ENCODE peak calls at places on chromosomes 7 and 10, in five cellular contexts. K, M, R, B and Y are unnamed samples.

GRCh38 chr7:173120-173918 is 19.1 kb upstream of the FAM20C start:
- DNase-seq in K (peak; percentile 12), R (no peak), B (no peak), M (no peak), Y (no peak)

GRCh38 chr10:97498841-97499560 is at the start of gene UBTD1:
- DNase-seq in K (peak; percentile 49), M (no peak), R (no peak), B (no peak), Y (peak; percentile 35)

GRCh38 chr7:901388-902154 is 25.2 kb downstream of the GET4 start:
- DNase-seq in M (no peak), B (peak; percentile 88), R (peak; percentile 70), K (peak; percentile 96), Y (peak; percentile 67)

GRCh38 chr10:69936091-69936490 is 116.6 kb upstream of the MACROH2A2 start:
- DNase-seq in M (no peak), K (no peak), R (peak; percentile 25), B (no peak), Y (no peak)

GRCh38 chr10:115402690-115403089 is 309.5 kb downstream of the ATRNL1 start:
- DNase-seq in R (no peak), B (peak; percentile 52), M (no peak), K (no peak), Y (peak; percentile 59)

GRCh38 chr7:150996289-150997074 is 5.7 kb downstream of the NOS3 start:
- DNase-seq in B (no peak), M (no peak), K (no peak), R (peak; percentile 56), Y (no peak)

GRCh38 chr7:130793855-130794618 is 60.0 kb upstream of the KLF14 start:
- DNase-seq in B (peak; percentile 22), R (no peak), M (peak; percentile 2), K (no peak), Y (peak; percentile 7)

GRCh38 chr7:17030559-17030958 is 148.8 kb upstream of the AGR3 start:
- DNase-seq in M (no peak), R (peak; percentile 22), B (no peak), K (no peak), Y (no peak)

GRCh38 chr7:151100921-151101320 is 14.6 kb downstream of the AGAP3 start:
- DNase-seq in B (no peak), M (no peak), K (no peak), R (no peak), Y (no peak)

GRCh38 chr7:158976468-158976848 is 120.1 kb downstream of the DYNC2I1 start:
- DNase-seq in M (no peak), R (no peak), K (no peak), B (no peak), Y (no peak)
- H3K4me3 ChIP-seq in M (no peak overlapping the region), R (peak overlapping the region; percentile 2), K (peak overlapping the region; percentile 22), B (peak overlapping the region; percentile 47), Y (peak overlapping the region; percentile 34)

DNA sequence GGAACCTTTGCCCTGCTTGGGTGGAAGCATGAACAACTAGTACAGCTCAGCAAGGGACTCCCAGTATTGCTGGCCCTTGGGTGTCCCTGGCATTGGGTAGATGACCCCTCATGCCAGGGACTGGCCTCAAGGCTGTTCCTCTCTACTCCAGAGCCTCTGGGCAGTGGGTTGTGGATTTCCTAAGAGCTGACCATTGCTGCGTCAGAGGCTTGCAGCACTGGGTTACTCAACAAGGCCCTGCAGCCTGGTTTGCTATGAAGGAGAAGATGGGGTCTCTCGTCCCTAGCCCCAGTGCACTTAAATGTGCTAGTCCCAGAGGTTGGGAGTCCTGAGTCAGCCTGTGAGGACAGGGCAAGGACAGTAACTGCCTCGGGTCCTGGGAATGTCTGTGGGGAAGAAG is 2.5 kb downstream of the VSIR start:
- DNase-seq in K (no peak), B (no peak), R (peak; percentile 52), M (peak; percentile 21), Y (no peak)
- H3K4me3 ChIP-seq in K (peak overlapping the region; percentile 80), B (no peak overlapping the region), R (peak overlapping the region; percentile 81), M (no peak overlapping the region), Y (no peak overlapping the region)

GRCh38 chr10:23362069-23362830 is 17.7 kb upstream of the C10orf67 start:
- DNase-seq in R (no peak), B (no peak), M (no peak), K (no peak), Y (no peak)
- H3K4me3 ChIP-seq in R (no peak overlapping the region), B (no peak overlapping the region), M (no peak overlapping the region), K (no peak overlapping the region), Y (no peak overlapping the region)

DNA sequence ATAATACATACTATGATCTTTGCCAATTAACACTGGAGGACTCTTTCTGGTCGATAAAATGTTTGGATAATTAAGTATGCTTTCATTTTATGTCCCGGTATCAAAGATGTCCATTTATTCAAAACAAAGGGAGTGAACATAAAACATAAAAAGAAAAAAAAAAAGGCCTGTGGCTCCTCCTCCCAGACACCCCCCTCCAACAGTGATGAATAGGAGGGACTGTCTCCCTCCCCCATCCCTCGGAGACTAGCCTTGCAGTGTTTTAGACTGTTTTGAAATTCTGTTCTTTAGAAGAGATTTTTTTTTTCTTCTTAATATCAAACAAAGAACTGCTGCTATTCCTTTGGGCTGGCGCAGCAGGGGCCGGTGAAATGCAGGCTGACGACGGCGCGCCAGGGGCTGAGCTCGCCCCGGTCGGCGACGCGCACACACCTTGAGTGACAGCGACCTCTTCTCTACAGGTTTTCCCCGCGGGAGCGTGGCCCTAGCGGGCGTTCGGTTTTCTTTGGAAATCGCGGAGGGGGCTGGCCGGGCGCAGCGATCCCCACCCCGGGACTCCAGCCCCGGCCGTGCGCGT is at the start of gene LANCL2:
- DNase-seq in B (peak; percentile 49), K (peak; percentile 49), M (no peak), R (no peak), Y (peak; percentile 15)
- H3K4me3 ChIP-seq in B (peak within 1 kb of the TSS; percentile 94), K (peak within 1 kb of the TSS; percentile 85), M (peak within 1 kb of the TSS; percentile 82), R (peak within 1 kb of the TSS; percentile 90), Y (peak within 1 kb of the TSS; percentile 83)

GRCh38 chr10:24209421-24209770 is 458 bp downstream of the KIAA1217 start:
- DNase-seq in K (no peak), R (no peak), M (no peak), B (peak; percentile 23), Y (peak; percentile 91)
- H3K4me3 ChIP-seq in K (peak overlapping the region; percentile 43), R (no peak overlapping the region), M (peak overlapping the region; percentile 49), B (peak overlapping the region; percentile 51), Y (peak overlapping the region; percentile 39)

DNA sequence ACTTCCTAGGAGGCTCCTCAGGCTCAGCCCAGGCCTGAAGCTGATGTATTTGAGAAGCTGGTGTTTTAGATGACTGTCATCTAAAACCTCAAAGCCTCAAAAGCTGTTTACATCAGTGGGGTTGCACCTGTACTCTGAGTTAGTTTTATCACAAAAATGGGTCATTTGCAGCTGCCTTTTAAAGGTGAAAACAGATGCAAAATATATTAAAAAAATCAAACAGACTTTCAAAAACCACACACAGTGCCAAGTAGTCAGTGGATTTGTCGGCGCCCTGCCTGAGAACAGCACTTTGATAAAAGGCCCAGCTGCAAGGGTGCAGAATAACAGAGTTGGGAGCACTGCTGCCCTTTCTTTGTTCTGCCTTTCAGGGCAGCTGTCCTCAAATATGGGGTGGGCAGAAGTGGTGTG is 103.0 kb downstream of the VOPP1 start:
- DNase-seq in K (no peak), B (no peak), M (no peak), R (no peak), Y (no peak)
- H3K4me3 ChIP-seq in K (no peak overlapping the region), B (no peak overlapping the region), M (no peak overlapping the region), R (no peak overlapping the region), Y (no peak overlapping the region)

GRCh38 chr7:27205325-27206280 is 5.7 kb upstream of the HOXA13 start:
- DNase-seq in R (no peak), K (peak; percentile 46), B (no peak), M (no peak), Y (no peak)
- H3K4me3 ChIP-seq in R (no peak overlapping the region), K (peak overlapping the region; percentile 32), B (no peak overlapping the region), M (peak overlapping the region; percentile 78), Y (no peak overlapping the region)

DNA sequence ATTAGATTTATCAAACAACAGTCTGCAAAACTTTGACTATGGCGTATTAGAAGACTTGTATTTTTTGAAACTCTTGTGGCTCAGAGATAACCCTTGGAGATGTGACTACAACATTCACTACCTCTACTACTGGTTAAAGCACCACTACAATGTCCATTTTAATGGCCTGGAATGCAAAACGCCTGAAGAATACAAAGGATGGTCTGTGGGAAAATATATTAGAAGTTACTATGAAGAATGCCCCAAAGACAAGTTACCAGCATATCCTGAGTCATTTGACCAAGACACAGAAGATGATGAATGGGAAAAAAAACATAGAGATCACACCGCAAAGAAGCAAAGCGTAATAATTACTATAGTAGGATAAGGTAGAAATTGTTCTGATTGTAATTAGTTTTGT is 31.4 kb downstream of the LRRC17 start:
- DNase-seq in R (no peak), K (no peak), B (no peak), M (no peak), Y (no peak)
- H3K4me3 ChIP-seq in R (no peak overlapping the region), K (no peak overlapping the region), B (no peak overlapping the region), M (no peak overlapping the region), Y (no peak overlapping the region)

GRCh38 chr7:26153823-26154783 is 2.1 kb downstream of the NFE2L3 start:
- DNase-seq in K (peak; percentile 79), B (peak; percentile 56), M (no peak), R (no peak), Y (peak; percentile 56)
- H3K4me3 ChIP-seq in K (peak overlapping the region; percentile 66), B (peak overlapping the region; percentile 0), M (no peak overlapping the region), R (no peak overlapping the region), Y (no peak overlapping the region)

DNA sequence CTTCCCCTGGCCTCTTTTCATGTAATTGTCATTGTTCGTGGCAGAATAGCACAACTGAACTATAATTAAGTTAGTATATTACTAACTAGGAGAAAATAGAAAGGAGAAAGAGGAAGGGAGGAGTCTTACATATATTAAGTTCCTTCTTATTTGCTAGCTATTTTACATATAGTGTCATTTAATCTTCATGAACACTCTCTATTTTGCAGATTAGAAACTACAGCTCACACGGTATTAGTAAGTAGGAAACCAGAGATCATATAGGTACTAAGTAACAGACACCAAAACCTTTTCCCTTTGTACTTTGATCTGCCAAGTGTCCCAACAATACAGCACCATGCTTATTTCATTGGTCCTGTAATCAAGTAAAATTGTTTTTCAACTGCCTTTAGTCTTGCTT is 202.4 kb upstream of the HPS1 start:
- DNase-seq in M (no peak), K (no peak), B (no peak), R (no peak), Y (no peak)
- H3K4me3 ChIP-seq in M (no peak overlapping the region), K (no peak overlapping the region), B (no peak overlapping the region), R (no peak overlapping the region), Y (no peak overlapping the region)